ENCODE peak calls at places on chromosomes 5 and 9, in eight cellular contexts. X, Q, O, Y, S, J, R and B are unnamed samples.

GRCh38 chr5:6780802-6781391 is 67.7 kb downstream of the TENT4A start:
- DNase-seq in X (no peak), Q (no peak), O (no peak), Y (no peak), S (peak), J (no peak), R (no peak), B (no peak)

GRCh38 chr5:377326-377981 is 55.9 kb downstream of the AHRR start:
- DNase-seq in X (no peak), Q (no peak), O (no peak), Y (no peak), S (no peak), J (peak), R (peak), B (no peak)

GRCh38 chr9:91038483-91039124 is 237.0 kb downstream of the SYK start:
- DNase-seq in X (no peak), Q (no peak), O (no peak), Y (no peak), S (no peak), J (no peak), R (no peak), B (no peak)

GRCh38 chr9:135480071-135480941 is 724 bp downstream of the PPP1R26 start:
- DNase-seq in X (peak), Q (no peak), O (peak), Y (peak), S (peak), J (no peak), R (no peak), B (peak)

GRCh38 chr9:75531588-75531987 is 358.9 kb upstream of the PCSK5 start:
- DNase-seq in X (no peak), Q (no peak), O (no peak), Y (no peak), S (no peak), J (no peak), R (no peak), B (no peak)

GRCh38 chr5:37888476-37888875 is 48.6 kb upstream of the GDNF start:
- DNase-seq in X (no peak), Q (no peak), O (peak), Y (no peak), S (no peak), J (no peak), R (no peak), B (no peak)

GRCh38 chr5:136814621-136815378 is 449.5 kb upstream of the TRPC7 start:
- DNase-seq in X (peak), Q (no peak), O (no peak), Y (no peak), S (no peak), J (no peak), R (no peak), B (no peak)

GRCh38 chr5:172444110-172444510 is 10.2 kb downstream of the SH3PXD2B start:
- DNase-seq in X (peak), Q (no peak), O (no peak), Y (no peak), S (no peak), J (no peak), R (no peak), B (no peak)

GRCh38 chr9:133408042-133408441 is 9.8 kb downstream of the REXO4 start:
- DNase-seq in X (no peak), Q (no peak), O (no peak), Y (no peak), S (no peak), J (no peak), R (no peak), B (no peak)

GRCh38 chr9:27276182-27277030 is 20.5 kb downstream of the EQTN start:
- DNase-seq in X (peak), Q (no peak), O (peak), Y (peak), S (peak), J (no peak), R (no peak), B (peak)

GRCh38 chr5:133245191-133246052 is 193.6 kb downstream of the HSPA4 start:
- DNase-seq in X (peak), Q (no peak), O (peak), Y (no peak), S (peak), J (no peak), R (no peak), B (no peak)

GRCh38 chr5:76389513-76390154 is 13.5 kb upstream of the IQGAP2 start:
- DNase-seq in X (no peak), Q (peak), O (no peak), Y (no peak), S (peak), J (no peak), R (no peak), B (no peak)

GRCh38 chr5:174571662-174572397 is 152.6 kb upstream of the MSX2 start:
- DNase-seq in X (peak), Q (no peak), O (peak), Y (no peak), S (peak), J (no peak), R (no peak), B (no peak)

GRCh38 chr9:34492051-34492450 is 30.7 kb downstream of the ENHO start:
- DNase-seq in X (no peak), Q (no peak), O (no peak), Y (no peak), S (no peak), J (no peak), R (no peak), B (no peak)

GRCh38 chr9:3329361-3329760 is 196.4 kb downstream of the RFX3 start:
- DNase-seq in X (peak), Q (no peak), O (peak), Y (no peak), S (no peak), J (no peak), R (no peak), B (no peak)

GRCh38 chr5:120613729-120614128 is 149.6 kb downstream of the PRR16 start:
- DNase-seq in X (no peak), Q (no peak), O (no peak), Y (no peak), S (no peak), J (no peak), R (no peak), B (no peak)

GRCh38 chr9:31486630-31487029 is 897.8 kb upstream of the ACO1 start:
- DNase-seq in X (no peak), Q (no peak), O (no peak), Y (no peak), S (no peak), J (no peak), R (no peak), B (no peak)

GRCh38 chr9:87554976-87555375 is 57.3 kb downstream of the DAPK1 start:
- DNase-seq in X (no peak), Q (no peak), O (no peak), Y (no peak), S (no peak), J (no peak), R (peak), B (no peak)

GRCh38 chr5:112473989-112474388 is 54.9 kb upstream of the EPB41L4A start:
- DNase-seq in X (no peak), Q (no peak), O (no peak), Y (no peak), S (no peak), J (no peak), R (no peak), B (no peak)

GRCh38 chr9:112858625-112859147 is 32.0 kb downstream of the SLC46A2 start:
- DNase-seq in X (peak), Q (no peak), O (no peak), Y (peak), S (no peak), J (no peak), R (no peak), B (peak)

GRCh38 chr9:81145331-81145963 is 543.9 kb downstream of the TLE1 start:
- DNase-seq in X (no peak), Q (no peak), O (no peak), Y (no peak), S (no peak), J (no peak), R (no peak), B (no peak)

GRCh38 chr5:34923694-34924461 is 5.5 kb upstream of the DNAJC21 start:
- DNase-seq in X (peak), Q (no peak), O (peak), Y (peak), S (no peak), J (no peak), R (no peak), B (peak)

GRCh38 chr5:89342106-89342876 is 459.3 kb upstream of the MEF2C start:
- DNase-seq in X (peak), Q (no peak), O (no peak), Y (no peak), S (no peak), J (no peak), R (no peak), B (peak)

GRCh38 chr5:93621340-93621872 is 38.4 kb downstream of the NR2F1 start:
- DNase-seq in X (peak), Q (peak), O (peak), Y (no peak), S (peak), J (peak), R (peak), B (no peak)

GRCh38 chr5:102554092-102554491 is 55.3 kb upstream of the SLCO6A1 start:
- DNase-seq in X (no peak), Q (no peak), O (no peak), Y (no peak), S (no peak), J (no peak), R (no peak), B (no peak)

GRCh38 chr9:107484117-107484723 is 5.3 kb downstream of the KLF4 start:
- DNase-seq in X (peak), Q (no peak), O (peak), Y (peak), S (peak), J (no peak), R (no peak), B (peak)

GRCh38 chr5:173554989-173555705 is 61.3 kb downstream of the BOD1 start:
- DNase-seq in X (no peak), Q (no peak), O (no peak), Y (no peak), S (peak), J (no peak), R (no peak), B (no peak)

GRCh38 chr5:151086905-151087360 is 6.1 kb upstream of the TNIP1 start:
- DNase-seq in X (no peak), Q (no peak), O (no peak), Y (peak), S (no peak), J (no peak), R (no peak), B (peak)

GRCh38 chr9:117543089-117543488 is 128.2 kb upstream of the ASTN2 start:
- DNase-seq in X (no peak), Q (no peak), O (no peak), Y (no peak), S (no peak), J (no peak), R (no peak), B (no peak)

GRCh38 chr9:14515564-14516198 is 177.6 kb downstream of the ZDHHC21 start:
- DNase-seq in X (no peak), Q (no peak), O (no peak), Y (no peak), S (no peak), J (no peak), R (no peak), B (no peak)

GRCh38 chr5:154444559-154445421 is 1.0 kb upstream of the SAP30L start:
- DNase-seq in X (no peak), Q (peak), O (peak), Y (peak), S (no peak), J (no peak), R (no peak), B (peak)

GRCh38 chr9:100579665-100580064 is 1.8 kb downstream of the CAVIN4 start:
- DNase-seq in X (peak), Q (no peak), O (no peak), Y (no peak), S (no peak), J (no peak), R (no peak), B (no peak)

GRCh38 chr5:168341178-168341577 is 49.7 kb downstream of the WWC1 start:
- DNase-seq in X (no peak), Q (no peak), O (peak), Y (no peak), S (no peak), J (no peak), R (no peak), B (no peak)

GRCh38 chr5:177319913-177320588 is 8.4 kb upstream of the MXD3 start:
- DNase-seq in X (no peak), Q (peak), O (no peak), Y (no peak), S (no peak), J (no peak), R (no peak), B (no peak)

GRCh38 chr5:178859625-178860521 is at the start of gene ZNF354B:
- DNase-seq in X (peak), Q (peak), O (peak), Y (peak), S (peak), J (peak), R (peak), B (peak)
- TF ChIP-seq CTCF in X (no peak), Q (peak), O (no peak), Y (no peak), S (peak), J (no peak), R (no peak), B (no peak)

DNA sequence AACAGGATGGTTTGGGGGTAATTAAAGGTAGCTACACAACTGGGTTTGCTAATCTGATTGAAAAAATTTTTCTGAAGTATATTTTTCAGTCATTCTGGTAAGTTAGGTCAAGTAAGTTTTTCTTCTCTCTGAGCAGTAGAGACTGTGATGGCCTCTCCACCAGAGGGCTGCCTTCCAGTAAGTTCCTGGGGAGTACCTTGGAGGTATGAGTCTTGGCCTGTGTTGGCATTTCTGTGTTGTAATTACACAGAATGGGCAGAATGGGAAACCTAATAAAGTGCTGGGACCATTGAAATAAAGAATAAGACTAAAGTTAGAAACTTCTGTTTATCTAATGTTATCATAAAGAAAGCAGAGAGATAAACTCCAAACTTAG is 430.8 kb downstream of the ARHGEF28 start:
- DNase-seq in X (peak), Q (no peak), O (peak), Y (no peak), S (peak), J (no peak), R (no peak), B (peak)
- TF ChIP-seq CTCF in X (peak), Q (peak), O (peak), Y (no peak), S (peak), J (peak), R (peak), B (no peak)

DNA sequence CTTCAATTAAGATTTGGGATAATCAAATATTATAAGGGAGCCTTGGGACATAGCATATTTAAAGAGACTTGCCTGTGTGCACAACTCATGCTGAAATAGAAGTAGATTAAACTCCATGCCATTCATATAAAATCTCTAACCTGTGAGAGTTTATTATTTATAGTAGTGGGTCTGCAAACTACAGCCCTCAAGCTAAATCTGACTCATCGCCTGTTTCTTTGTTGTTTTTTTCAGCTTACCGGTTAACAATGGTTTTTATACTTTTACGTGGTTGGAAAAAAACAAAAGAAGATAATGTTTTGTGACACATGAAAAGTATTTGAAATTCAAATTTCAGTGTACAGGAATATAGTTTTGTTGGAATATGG is 61.9 kb upstream of the GHR start:
- DNase-seq in X (no peak), Q (no peak), O (no peak), Y (no peak), S (no peak), J (no peak), R (no peak), B (no peak)
- TF ChIP-seq CTCF in X (no peak), Q (no peak), O (no peak), Y (no peak), S (no peak), J (no peak), R (no peak), B (no peak)

DNA sequence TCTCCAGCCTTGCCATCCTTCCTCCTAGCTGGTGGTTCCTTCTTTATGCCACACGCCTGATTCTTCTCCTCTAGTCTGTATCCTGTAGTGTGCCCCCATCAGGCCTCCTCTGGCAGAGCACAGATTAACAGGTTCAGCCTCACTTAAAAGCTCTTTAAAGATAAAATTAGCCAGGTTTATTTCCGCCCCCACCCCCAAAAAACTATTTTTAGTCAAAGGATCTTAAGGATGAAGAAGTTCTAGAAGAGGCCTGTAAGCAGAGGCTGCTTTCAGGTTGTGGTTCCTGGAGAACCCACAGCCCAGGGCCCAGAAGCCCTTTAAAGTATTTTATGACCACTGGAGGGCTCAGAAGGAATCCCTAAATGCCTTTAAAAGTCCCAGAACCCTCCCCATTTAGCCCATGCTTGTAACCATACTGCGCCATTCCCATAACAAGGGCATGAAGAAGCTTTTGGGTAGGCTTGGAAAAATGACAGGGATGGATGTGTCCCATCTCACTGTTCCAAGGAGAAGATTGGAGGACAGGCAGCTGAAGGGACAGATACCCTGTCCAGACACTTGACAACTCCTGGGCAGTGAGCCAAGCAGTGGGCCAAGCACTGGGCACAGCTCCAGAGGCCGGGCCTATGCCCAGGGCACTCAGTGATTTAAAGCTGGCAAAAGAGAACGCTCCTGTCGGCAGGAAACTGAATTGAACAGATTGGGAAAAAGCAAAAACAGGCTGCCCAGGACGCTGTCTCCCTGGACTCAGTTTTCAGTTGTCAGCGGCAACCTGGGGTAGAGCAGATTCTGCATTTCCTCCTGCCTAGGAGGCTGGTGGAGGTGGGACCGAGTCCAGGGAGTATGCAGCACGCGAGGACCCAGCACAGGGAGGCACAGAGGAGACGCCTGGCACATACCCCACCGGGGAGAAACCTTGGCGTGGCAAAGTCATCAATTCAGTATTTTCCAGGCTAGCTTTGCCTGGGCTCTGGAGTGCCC is 106.3 kb upstream of the SSBP2 start:
- DNase-seq in X (peak), Q (peak), O (no peak), Y (no peak), S (no peak), J (no peak), R (no peak), B (peak)
- TF ChIP-seq CTCF in X (peak), Q (peak), O (peak), Y (peak), S (no peak), J (peak), R (peak), B (peak)

GRCh38 chr5:109688647-109688998 is 1.1 kb upstream of the MAN2A1 start:
- DNase-seq in X (peak), Q (no peak), O (no peak), Y (peak), S (peak), J (peak), R (no peak), B (peak)
- TF ChIP-seq CTCF in X (peak), Q (peak), O (peak), Y (no peak), S (peak), J (peak), R (peak), B (no peak)

GRCh38 chr5:147935032-147935431 is 28.7 kb upstream of the C5orf46 start:
- DNase-seq in X (peak), Q (no peak), O (peak), Y (no peak), S (peak), J (no peak), R (no peak), B (no peak)
- TF ChIP-seq CTCF in X (peak), Q (peak), O (peak), Y (no peak), S (peak), J (peak), R (peak), B (no peak)

GRCh38 chr5:127297348-127298035 is 6.9 kb downstream of the MEGF10 start:
- DNase-seq in X (no peak), Q (no peak), O (no peak), Y (no peak), S (no peak), J (no peak), R (no peak), B (no peak)
- TF ChIP-seq CTCF in X (no peak), Q (no peak), O (no peak), Y (no peak), S (no peak), J (no peak), R (no peak), B (no peak)

GRCh38 chr9:128921881-128922763 is 1.3 kb downstream of the PHYHD1 start:
- DNase-seq in X (peak), Q (peak), O (no peak), Y (peak), S (peak), J (peak), R (no peak), B (no peak)
- TF ChIP-seq CTCF in X (no peak), Q (no peak), O (no peak), Y (no peak), S (peak), J (no peak), R (peak), B (no peak)